ENCODE peak calls at places on chromosomes 1 and 21, in four cellular contexts. L, X, E and M are unnamed samples.

GRCh38 chr21:14734191-14734590 is 188.1 kb upstream of the SAMSN1 start:
- DNase-seq in L (no peak), X (no peak), E (no peak), M (no peak)

GRCh38 chr1:39406533-39407478 is 84.6 kb upstream of the BMP8A start:
- DNase-seq in X (no peak), E (no peak), L (no peak), M (peak)

GRCh38 chr1:80248886-80249285 is 1242.4 kb upstream of the ADGRL4 start:
- DNase-seq in X (no peak), L (no peak), E (no peak), M (no peak)

GRCh38 chr1:19200281-19200604 is 9.8 kb downstream of the UBR4 start:
- DNase-seq in E (no peak), X (no peak), L (no peak), M (no peak)

GRCh38 chr21:28537371-28538079 is 455.2 kb downstream of the LTN1 start:
- DNase-seq in L (no peak), E (no peak), X (no peak), M (no peak)

GRCh38 chr1:238052496-238053266 is 162.0 kb upstream of the ZP4 start:
- DNase-seq in E (no peak), X (no peak), L (no peak), M (no peak)

GRCh38 chr1:68331117-68331865 is 99.0 kb upstream of the WLS start:
- DNase-seq in L (no peak), E (no peak), X (no peak), M (no peak)

GRCh38 chr1:203649551-203650011 is 22.9 kb downstream of the ATP2B4 start:
- DNase-seq in X (no peak), E (no peak), L (no peak), M (no peak)

GRCh38 chr1:24893431-24893830 is 36.6 kb downstream of the RUNX3 start:
- DNase-seq in L (no peak), E (peak), X (no peak), M (no peak)

GRCh38 chr1:203304919-203305808 is at the start of gene BTG2:
- DNase-seq in L (peak), X (no peak), E (peak), M (peak)

GRCh38 chr1:245310605-245311531 is 156.1 kb downstream of the KIF26B start:
- DNase-seq in L (no peak), E (no peak), X (peak), M (no peak)

GRCh38 chr1:38730511-38731397 is 128.8 kb downstream of the RRAGC start:
- DNase-seq in L (no peak), X (no peak), E (no peak), M (no peak)

DNA sequence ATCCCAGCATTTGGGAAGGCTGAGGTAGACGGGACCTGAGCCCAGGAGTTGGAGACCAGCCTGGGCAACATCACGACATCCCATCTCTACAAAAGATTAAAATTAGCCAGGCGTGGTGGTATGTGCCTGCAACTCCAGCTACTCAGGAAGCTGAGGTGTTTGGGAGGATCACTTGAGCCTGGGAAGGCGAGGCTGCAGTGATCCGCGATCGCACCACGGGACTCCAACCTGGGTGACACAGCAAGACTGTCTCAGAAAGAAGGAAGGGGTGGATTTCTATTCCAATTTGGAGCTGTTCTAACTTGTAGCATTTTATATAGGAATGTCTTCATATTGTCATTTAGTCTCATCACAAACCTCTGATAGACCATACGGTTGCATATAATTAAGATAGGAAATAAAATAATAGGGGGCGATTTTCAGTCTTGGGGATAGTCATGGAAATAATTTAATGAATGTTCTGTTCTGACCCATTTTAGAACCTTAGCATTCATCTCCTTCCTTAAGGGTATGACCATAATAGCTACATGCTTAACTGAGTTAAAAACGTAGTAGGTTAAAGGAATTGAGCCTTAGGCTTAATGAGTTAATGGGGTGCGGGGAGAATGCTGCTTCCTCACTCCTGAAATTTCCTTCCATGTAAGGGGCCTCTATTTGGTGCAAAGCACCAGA is 93.1 kb downstream of the ADCY10 start:
- DNase-seq in L (no peak), X (no peak), E (no peak), M (no peak)
- H3K4me3 ChIP-seq in L (peak), X (no peak), E (peak), M (no peak)

GRCh38 chr1:12052008-12052573 is 11.0 kb upstream of the TNFRSF8 start:
- DNase-seq in L (peak), X (peak), E (no peak), M (no peak)
- TF ChIP-seq ATF2 in L (no peak), X (no peak), E (no peak), M (no peak)

GRCh38 chr1:183838221-183838620 is 33.3 kb downstream of the RGL1 start:
- DNase-seq in X (no peak), L (no peak), E (no peak), M (no peak)
- H3K4me3 ChIP-seq in X (no peak), L (no peak), E (no peak), M (no peak)

GRCh38 chr1:51784997-51785421 is 93.5 kb downstream of the NRDC start:
- DNase-seq in E (no peak), X (no peak), L (no peak), M (no peak)
- TF ChIP-seq ATF2 in E (no peak), X (no peak), L (no peak), M (no peak)

GRCh38 chr1:43974443-43975248 is at the start of gene ATP6V0B:
- DNase-seq in E (peak), X (peak), L (peak), M (peak)
- H3K4me3 ChIP-seq in E (peak), X (peak), L (peak), M (peak)

GRCh38 chr1:163035791-163036249 is 33.3 kb upstream of the RGS4 start:
- DNase-seq in E (no peak), L (no peak), X (no peak), M (no peak)
- TF ChIP-seq ATF2 in E (no peak), L (no peak), X (no peak), M (no peak)

GRCh38 chr1:43123031-43123430 is 49.1 kb downstream of the EBNA1BP2 start:
- DNase-seq in L (no peak), X (no peak), E (no peak), M (no peak)

DNA sequence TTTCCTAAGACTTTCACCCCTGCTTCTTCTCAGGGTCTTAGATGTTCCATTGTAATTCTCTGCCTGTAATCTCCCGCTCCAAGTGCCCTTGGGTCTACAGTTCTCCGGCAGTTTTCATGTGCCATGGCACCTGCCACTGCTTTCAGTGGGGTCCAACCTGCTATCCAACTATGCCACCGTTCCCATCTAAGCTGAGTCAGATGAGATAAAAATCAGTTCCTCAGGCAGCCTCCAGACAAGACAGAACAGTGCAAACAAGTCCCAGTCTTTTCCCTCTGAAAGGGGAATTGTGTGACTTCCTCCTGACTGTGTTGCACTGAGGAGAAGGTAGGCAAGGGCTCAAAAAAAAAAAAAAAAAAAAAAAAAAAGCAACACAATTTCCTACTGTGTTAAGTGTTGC is 50.8 kb downstream of the EBNA1BP2 start:
- DNase-seq in E (no peak), X (no peak), L (no peak), M (no peak)
- H3K4me3 ChIP-seq in E (peak), X (no peak), L (no peak), M (peak)